ENCODE peak calls at places on chromosomes 11 and 22, in four cellular contexts. A is GM10248; B is CD8-positive, alpha-beta T cell; D is activated CD8-positive, alpha-beta T cell treated with anti-CD3 and anti-CD28 coated beads for 36 hours. W is an unnamed sample.

GRCh38 chr22:35477911-35478582 is 62.6 kb upstream of the RASD2 start:
- DNase-seq in A (no peak), B (no peak), D (no peak), W (no peak)

GRCh38 chr22:45261407-45262088 is 20.9 kb upstream of the KIAA0930 start:
- DNase-seq in A (no peak), B (no peak), D (no peak), W (no peak)

GRCh38 chr11:112769170-112769569 is 192.1 kb upstream of the NCAM1 start:
- DNase-seq in A (no peak), B (no peak), D (no peak), W (no peak)

GRCh38 chr11:19241260-19242183 is 777 bp upstream of the E2F8 start:
- DNase-seq in A (peak), B (peak), D (peak), W (no peak)

GRCh38 chr11:121451982-121452608 is at the start of gene SORL1:
- DNase-seq in A (peak), B (peak), D (peak), W (no peak)

GRCh38 chr11:72588656-72589410 is 85.4 kb downstream of the PDE2A start:
- DNase-seq in A (no peak), B (no peak), D (no peak), W (no peak)

GRCh38 chr11:70769106-70769505 is 370.8 kb downstream of the CTTN start:
- DNase-seq in A (no peak), B (no peak), D (no peak), W (no peak)

GRCh38 chr11:15764948-15765347 is 591.4 kb downstream of the SOX6 start:
- DNase-seq in A (no peak), B (no peak), D (no peak), W (no peak)

GRCh38 chr11:131094828-131095227 is 178.5 kb upstream of the SNX19 start:
- DNase-seq in A (no peak), B (no peak), D (no peak), W (no peak)

GRCh38 chr11:78069465-78069864 is 5.8 kb downstream of the THRSP start:
- DNase-seq in A (no peak), B (no peak), D (no peak), W (no peak)

GRCh38 chr11:45150943-45151342 is 4.5 kb downstream of the PRDM11 start:
- DNase-seq in A (no peak), B (no peak), D (no peak), W (no peak)

GRCh38 chr11:125170406-125171031 is 6.0 kb downstream of the PKNOX2 start:
- DNase-seq in A (no peak), B (no peak), D (no peak), W (peak)

GRCh38 chr22:37525073-37525745 is 6.0 kb upstream of the CARD10 start:
- DNase-seq in A (no peak), B (no peak), D (peak), W (no peak)

GRCh38 chr11:398826-399225 is 4.8 kb downstream of the PKP3 start:
- DNase-seq in A (no peak), B (no peak), D (peak), W (no peak)